ENCODE peak calls at places on chromosome 9, in four cellular contexts. One of them, this sample, is unnamed.

GRCh38 chr9:116233160-116233530 is 79.6 kb downstream of the PAPPA start:
- DNase-seq in H4: no peak
- DNase-seq in mucosa of gallbladder: no peak
- DNase-seq in choroid plexus epithelial cell: no peak
- DNase-seq in this sample: no peak

GRCh38 chr9:90724112-90724511 is 77.5 kb upstream of the SYK start:
- DNase-seq in choroid plexus epithelial cell: no peak
- DNase-seq in mucosa of gallbladder: no peak
- DNase-seq in H4: no peak
- DNase-seq in this sample: no peak

GRCh38 chr9:114652776-114653555 is 4.6 kb downstream of the TEX53 start:
- DNase-seq in H4: no peak
- DNase-seq in choroid plexus epithelial cell: peak
- DNase-seq in mucosa of gallbladder: no peak
- DNase-seq in this sample: no peak

GRCh38 chr9:112179816-112180215 is 4.7 kb upstream of the SUSD1 start:
- DNase-seq in choroid plexus epithelial cell: no peak
- DNase-seq in H4: peak
- DNase-seq in mucosa of gallbladder: no peak
- DNase-seq in this sample: peak

GRCh38 chr9:136566899-136567298 is 21.1 kb upstream of the NOTCH1 start:
- DNase-seq in choroid plexus epithelial cell: no peak
- DNase-seq in H4: no peak
- DNase-seq in mucosa of gallbladder: peak
- DNase-seq in this sample: peak

GRCh38 chr9:105243015-105243686 is 1.3 kb upstream of the SLC44A1 start:
- DNase-seq in H4: peak
- DNase-seq in mucosa of gallbladder: no peak
- DNase-seq in choroid plexus epithelial cell: peak
- DNase-seq in this sample: peak

GRCh38 chr9:2157277-2158105 is 142.3 kb downstream of the SMARCA2 start:
- DNase-seq in choroid plexus epithelial cell: peak
- DNase-seq in H4: peak
- DNase-seq in mucosa of gallbladder: no peak
- DNase-seq in this sample: peak

GRCh38 chr9:21367957-21368356 is at the start of gene IFNA13:
- DNase-seq in H4: no peak
- DNase-seq in mucosa of gallbladder: no peak
- DNase-seq in choroid plexus epithelial cell: no peak
- DNase-seq in this sample: no peak

GRCh38 chr9:83471223-83471622 is 67.0 kb downstream of the FRMD3 start:
- DNase-seq in mucosa of gallbladder: no peak
- DNase-seq in choroid plexus epithelial cell: peak
- DNase-seq in H4: no peak
- DNase-seq in this sample: no peak

GRCh38 chr9:114282507-114282906 is 40.4 kb upstream of the ORM1 start:
- DNase-seq in mucosa of gallbladder: no peak
- DNase-seq in choroid plexus epithelial cell: no peak
- DNase-seq in H4: no peak
- DNase-seq in this sample: no peak

GRCh38 chr9:126673689-126674364 is 60.1 kb downstream of the LMX1B start:
- DNase-seq in mucosa of gallbladder: no peak
- DNase-seq in H4: no peak
- DNase-seq in choroid plexus epithelial cell: peak
- DNase-seq in this sample: peak

GRCh38 chr9:98427491-98427890 is 172.0 kb upstream of the TBC1D2 start:
- DNase-seq in choroid plexus epithelial cell: no peak
- DNase-seq in H4: no peak
- DNase-seq in mucosa of gallbladder: no peak
- DNase-seq in this sample: no peak

GRCh38 chr9:134375011-134375390 is 48.7 kb downstream of the RXRA start:
- DNase-seq in choroid plexus epithelial cell: peak
- DNase-seq in H4: no peak
- DNase-seq in mucosa of gallbladder: no peak
- DNase-seq in this sample: no peak

GRCh38 chr9:34993502-34994428 is 4.2 kb downstream of the DNAJB5 start:
- DNase-seq in mucosa of gallbladder: peak
- DNase-seq in H4: no peak
- DNase-seq in choroid plexus epithelial cell: peak
- DNase-seq in this sample: peak

GRCh38 chr9:116701940-116702642 is 15.0 kb downstream of the TRIM32 start:
- DNase-seq in choroid plexus epithelial cell: peak
- DNase-seq in mucosa of gallbladder: no peak
- DNase-seq in H4: no peak
- DNase-seq in this sample: no peak

GRCh38 chr9:34515959-34516358 is 6.8 kb downstream of the ENHO start:
- DNase-seq in H4: no peak
- DNase-seq in choroid plexus epithelial cell: no peak
- DNase-seq in mucosa of gallbladder: no peak
- DNase-seq in this sample: no peak

GRCh38 chr9:130899051-130899748 is 2.6 kb upstream of the QRFP start:
- DNase-seq in mucosa of gallbladder: no peak
- DNase-seq in H4: no peak
- DNase-seq in choroid plexus epithelial cell: no peak
- DNase-seq in this sample: peak

GRCh38 chr9:107710552-107710951 is 221.0 kb upstream of the KLF4 start:
- DNase-seq in choroid plexus epithelial cell: no peak
- DNase-seq in H4: no peak
- DNase-seq in mucosa of gallbladder: no peak
- DNase-seq in this sample: no peak

GRCh38 chr9:89463986-89464901 is 33.7 kb downstream of the SEMA4D start:
- DNase-seq in mucosa of gallbladder: peak
- DNase-seq in H4: no peak
- DNase-seq in choroid plexus epithelial cell: peak
- DNase-seq in this sample: no peak

GRCh38 chr9:89668216-89668867 is 63.5 kb downstream of the GADD45G start:
- DNase-seq in choroid plexus epithelial cell: no peak
- DNase-seq in H4: no peak
- DNase-seq in mucosa of gallbladder: no peak
- DNase-seq in this sample: peak